ENCODE peak calls at places on chromosomes 16 and 17, in nine cellular contexts. O, G, C, B, M, N, U, I and S are unnamed samples.

GRCh38 chr16:56758930-56759329 is 29.0 kb downstream of the NUP93 start:
- DNase-seq in O (no peak), G (no peak), C (no peak), B (no peak), M (no peak), N (no peak), U (no peak), I (no peak), S (no peak)

GRCh38 chr17:42744283-42744805 is 496 bp downstream of the EZH1 start:
- DNase-seq in O (peak; percentile 56), G (peak; percentile 76), C (no peak), B (peak; percentile 68), M (peak; percentile 93), N (peak; percentile 82), U (peak; percentile 80), I (peak; percentile 26), S (peak; percentile 46)

GRCh38 chr17:10126554-10127493 is 71.6 kb downstream of the GAS7 start:
- DNase-seq in O (peak; percentile 82), G (no peak), C (no peak), B (no peak), M (no peak), N (no peak), U (peak; percentile 31), I (no peak), S (no peak)

GRCh38 chr17:7818026-7818425 is 16.0 kb upstream of the KDM6B start:
- DNase-seq in O (no peak), G (no peak), C (no peak), B (no peak), M (no peak), N (no peak), U (no peak), I (no peak), S (no peak)

GRCh38 chr16:68636064-68636551 is 9.0 kb upstream of the CDH3 start:
- DNase-seq in O (no peak), G (peak; percentile 97), C (no peak), B (no peak), M (no peak), N (no peak), U (no peak), I (no peak), S (no peak)

GRCh38 chr17:57927048-57927723 is 28.0 kb downstream of the CUEDC1 start:
- DNase-seq in O (peak; percentile 74), G (peak; percentile 59), C (no peak), B (no peak), M (no peak), N (no peak), U (no peak), I (no peak), S (no peak)

GRCh38 chr17:74529243-74529642 is 2.0 kb downstream of the CD300LB start:
- DNase-seq in O (no peak), G (no peak), C (no peak), B (no peak), M (no peak), N (no peak), U (no peak), I (no peak), S (no peak)

GRCh38 chr16:55543470-55543869 is 23.0 kb upstream of the CAPNS2 start:
- DNase-seq in O (peak; percentile 41), G (no peak), C (peak; percentile 31), B (no peak), M (no peak), N (no peak), U (no peak), I (no peak), S (no peak)

GRCh38 chr16:82846806-82847205 is 220.0 kb downstream of the CDH13 start:
- DNase-seq in O (peak; percentile 26), G (peak; percentile 24), C (no peak), B (no peak), M (no peak), N (no peak), U (no peak), I (no peak), S (no peak)

GRCh38 chr16:71339481-71340171 is 18.9 kb upstream of the CALB2 start:
- DNase-seq in O (no peak), G (peak; percentile 97), C (no peak), B (no peak), M (no peak), N (no peak), U (no peak), I (no peak), S (no peak)

GRCh38 chr16:71360378-71360777 is 1.9 kb downstream of the CALB2 start:
- DNase-seq in O (peak; percentile 96), G (peak; percentile 91), C (peak; percentile 69), B (no peak), M (no peak), N (no peak), U (peak; percentile 78), I (no peak), S (no peak)

GRCh38 chr17:57662644-57663308 is 82.3 kb downstream of the CCDC182 start:
- DNase-seq in O (peak; percentile 99), G (peak; percentile 99), C (peak; percentile 97), B (peak; percentile 87), M (peak; percentile 95), N (peak; percentile 93), U (peak; percentile 100), I (no peak), S (peak; percentile 99)

DNA sequence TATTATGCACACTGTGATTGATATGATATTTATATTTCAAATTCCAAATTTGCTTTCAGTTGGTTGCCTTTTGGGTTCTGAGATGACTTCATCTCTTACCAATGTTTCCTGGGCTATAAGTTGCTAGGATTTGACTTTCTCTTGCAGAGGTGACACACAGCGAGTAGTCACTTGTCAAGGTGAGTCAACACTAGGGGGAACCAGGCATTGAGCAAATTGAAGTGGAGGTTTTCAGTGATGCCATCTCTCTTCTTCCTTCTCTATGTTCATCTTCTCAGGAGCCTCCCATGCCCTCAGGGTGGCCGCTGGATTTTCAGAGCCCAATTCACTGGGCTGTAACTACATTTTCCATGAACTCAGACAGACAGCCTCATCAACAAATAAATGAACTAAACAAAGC is 6.0 kb upstream of the CPD start:
- DNase-seq in O (peak; percentile 17), G (peak; percentile 93), C (no peak), B (no peak), M (no peak), N (no peak), U (no peak), I (no peak), S (no peak)
- TF ChIP-seq CTCF in O (peak; percentile 1), G (peak; percentile 41), C (peak; percentile 6), B (no peak), M (no peak), N (no peak), U (no peak), I (no peak), S (no peak)

GRCh38 chr17:1561420-1562177 is 993 bp downstream of the PITPNA start:
- DNase-seq in O (no peak), G (peak; percentile 23), C (no peak), B (no peak), M (peak; percentile 74), N (peak; percentile 60), U (peak; percentile 25), I (no peak), S (peak; percentile 65)

GRCh38 chr17:1559047-1559742 is 3.4 kb downstream of the PITPNA start:
- DNase-seq in O (no peak), G (no peak), C (no peak), B (no peak), M (no peak), N (peak; percentile 53), U (no peak), I (no peak), S (no peak)

GRCh38 chr17:1558401-1558800 is 4.2 kb downstream of the PITPNA start:
- DNase-seq in O (no peak), G (no peak), C (no peak), B (no peak), M (no peak), N (no peak), U (no peak), I (no peak), S (no peak)

GRCh38 chr17:1560582-1561170 is 1.9 kb downstream of the PITPNA start:
- DNase-seq in O (no peak), G (no peak), C (no peak), B (no peak), M (no peak), N (peak; percentile 48), U (no peak), I (no peak), S (no peak)

DNA sequence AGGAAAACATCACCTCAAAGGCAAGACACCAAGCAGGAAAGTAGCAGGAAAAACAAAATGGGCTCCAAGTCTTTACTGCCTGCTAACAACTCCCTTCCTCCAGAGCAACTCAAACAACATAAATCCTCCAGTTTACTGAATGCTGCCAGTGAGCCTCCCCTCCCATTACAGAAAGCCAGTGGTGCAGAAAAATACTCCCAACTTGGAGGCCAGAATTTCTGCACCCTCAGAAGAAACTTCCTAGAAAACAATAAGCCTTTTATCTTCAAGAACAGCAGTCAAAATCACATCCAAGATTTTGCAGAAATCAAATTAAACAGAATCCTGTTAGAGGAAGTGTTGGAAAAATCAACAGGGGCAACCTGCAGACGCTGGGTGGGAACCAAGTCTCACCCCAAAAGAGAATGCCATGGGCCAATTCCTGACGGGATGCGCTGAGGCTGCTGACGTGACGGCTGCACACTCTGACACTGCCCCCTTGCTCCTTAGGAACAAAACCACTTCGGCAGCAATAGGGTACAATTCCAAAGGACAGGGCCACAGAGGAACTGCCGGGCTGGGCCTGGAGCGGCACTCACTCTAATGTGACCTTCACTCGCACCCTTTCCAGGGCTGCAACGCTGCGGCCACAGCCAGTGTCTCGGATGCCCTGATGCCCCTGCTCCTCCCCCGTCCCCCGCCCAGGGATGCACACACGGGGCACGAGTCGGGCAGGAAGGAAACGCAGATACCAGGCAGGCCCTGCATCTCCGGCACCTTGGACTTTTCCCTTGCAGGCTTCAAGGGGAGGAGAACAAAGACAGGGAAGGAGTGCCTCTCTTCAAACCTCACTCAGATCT is 2.6 kb downstream of the PITPNA start:
- DNase-seq in O (no peak), G (no peak), C (no peak), B (no peak), M (no peak), N (peak; percentile 60), U (no peak), I (no peak), S (no peak)
- TF ChIP-seq CTCF in O (no peak), G (no peak), C (no peak), B (no peak), M (no peak), N (no peak), U (no peak), I (no peak), S (no peak)

DNA sequence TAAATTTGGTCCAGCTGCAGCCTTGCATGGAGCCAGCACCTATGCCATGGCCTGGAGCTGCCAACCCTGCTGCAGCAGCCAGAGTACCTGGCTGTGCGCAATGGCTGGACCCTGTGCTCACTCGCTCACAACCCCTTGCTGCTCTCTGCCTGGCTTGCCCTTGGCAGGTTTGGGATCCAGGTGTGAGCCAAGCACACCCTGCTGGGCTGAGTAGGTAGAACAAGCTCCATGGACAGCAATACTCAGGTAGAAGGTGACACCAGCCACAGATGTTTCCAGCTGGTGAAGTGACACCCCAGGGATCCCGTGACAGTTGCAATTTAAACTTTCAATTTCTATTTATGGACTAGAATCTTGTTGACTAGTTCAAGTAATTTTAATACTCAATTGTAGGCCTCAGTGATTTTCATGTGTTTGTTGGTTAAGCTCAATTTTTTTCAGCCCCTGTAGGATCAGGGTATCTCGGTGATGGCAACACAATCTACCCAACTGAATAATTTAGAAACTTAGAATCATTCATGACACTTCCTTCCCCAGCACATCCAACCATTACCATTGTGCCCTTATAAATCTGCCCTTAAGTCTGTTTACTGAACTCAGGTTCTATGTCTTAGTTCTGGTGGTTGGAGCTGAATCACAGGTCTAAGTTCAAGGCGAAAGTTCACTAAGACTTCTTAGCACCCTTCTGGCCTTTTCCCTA is 480.0 kb downstream of the PMP22 start:
- DNase-seq in O (no peak), G (peak; percentile 40), C (no peak), B (no peak), M (no peak), N (no peak), U (no peak), I (peak; percentile 2), S (no peak)
- TF ChIP-seq CTCF in O (no peak), G (peak; percentile 67), C (no peak), B (no peak), M (peak; percentile 8), N (no peak), U (no peak), I (peak; percentile 13), S (no peak)

GRCh38 chr17:46046957-46047356 is 47.9 kb downstream of the STH start:
- DNase-seq in O (peak; percentile 25), G (no peak), C (no peak), B (no peak), M (no peak), N (no peak), U (no peak), I (no peak), S (no peak)
- TF ChIP-seq CTCF in O (no peak), G (no peak), C (no peak), B (no peak), M (no peak), N (no peak), U (no peak), I (no peak), S (peak; percentile 27)